ENCODE peak calls at places on chromosomes 11 and 22, in ten cellular contexts. Z, U, N, F, S, J, G, T, W and D are unnamed samples. For H3K9me3, the result is how much of the 10 kb centered on the place peaks cover.

GRCh38 chr11:1298695-1299492 is 10.5 kb downstream of the TOLLIP start:
- ATAC-seq in U (peak), Z (peak), F (peak), N (peak), S (peak), T (peak), W (no peak), G (no peak), J (peak), D (peak)

GRCh38 chr11:126925321-126926093 is 75.1 kb downstream of the KIRREL3 start:
- ATAC-seq in F (no peak), G (no peak), S (peak), Z (no peak), N (no peak), W (no peak), T (no peak), U (no peak), J (no peak), D (no peak)

GRCh38 chr11:119254239-119254638 is 48.1 kb downstream of the CBL start:
- ATAC-seq in W (no peak), T (no peak), F (no peak), Z (no peak), U (no peak), S (no peak), G (no peak), J (no peak), N (no peak), D (no peak)

GRCh38 chr11:85752890-85753581 is 57.9 kb downstream of the SYTL2 start:
- ATAC-seq in G (no peak), U (peak), J (no peak), F (no peak), Z (no peak), S (no peak), N (no peak), T (no peak), W (no peak), D (no peak)

GRCh38 chr11:116396332-116396731 is 376.5 kb downstream of the BUD13 start:
- ATAC-seq in G (no peak), T (no peak), N (no peak), W (no peak), Z (no peak), U (no peak), F (no peak), J (no peak), S (no peak), D (no peak)

GRCh38 chr11:19789245-19789644 is 76.6 kb downstream of the NAV2 start:
- ATAC-seq in S (no peak), T (no peak), W (no peak), J (no peak), F (no peak), N (no peak), Z (no peak), U (no peak), G (no peak), D (no peak)

GRCh38 chr22:38947321-38948112 is 9.9 kb upstream of the APOBEC3A start:
- ATAC-seq in F (no peak), J (no peak), T (no peak), U (no peak), N (no peak), G (peak), S (no peak), W (no peak), Z (no peak), D (no peak)

GRCh38 chr22:28029201-28029948 is 110.3 kb upstream of the PITPNB start:
- ATAC-seq in U (peak), N (peak), W (no peak), T (peak), F (peak), G (no peak), Z (no peak), S (peak), J (no peak), D (peak)

GRCh38 chr11:117121176-117121575 is 22.9 kb upstream of the PAFAH1B2 start:
- ATAC-seq in S (no peak), F (peak), N (no peak), J (no peak), Z (no peak), U (no peak), G (no peak), W (no peak), T (no peak), D (no peak)

GRCh38 chr11:33930317-33931021 is 38.6 kb upstream of the LMO2 start:
- ATAC-seq in U (peak), S (peak), T (peak), W (no peak), F (no peak), G (no peak), J (no peak), N (peak), Z (no peak), D (peak)

GRCh38 chr11:995752-996420 is 40.6 kb downstream of the MUC6 start:
- ATAC-seq in N (no peak), U (no peak), G (peak), T (no peak), J (peak), Z (no peak), F (peak), W (no peak), S (no peak), D (no peak)

GRCh38 chr22:33476716-33477115 is 418.5 kb upstream of the SYN3 start:
- ATAC-seq in F (peak), G (no peak), N (no peak), W (no peak), U (no peak), J (no peak), T (no peak), Z (peak), S (no peak), D (no peak)

GRCh38 chr11:46200537-46201281 is 76.8 kb upstream of the CREB3L1 start:
- ATAC-seq in U (no peak), J (no peak), W (no peak), N (no peak), G (no peak), S (no peak), F (no peak), T (no peak), Z (no peak), D (no peak)

GRCh38 chr11:72328366-72329224 is 84.6 kb upstream of the PHOX2A start:
- ATAC-seq in S (no peak), U (no peak), J (no peak), G (no peak), T (no peak), F (peak), W (peak), N (no peak), Z (no peak), D (no peak)

GRCh38 chr11:33191456-33191855 is 30.2 kb upstream of the CSTF3 start:
- ATAC-seq in N (no peak), U (no peak), Z (no peak), F (peak), G (no peak), T (no peak), J (no peak), W (no peak), S (no peak), D (no peak)

GRCh38 chr11:65279713-65280459 is 18.1 kb downstream of the POLA2 start:
- ATAC-seq in N (no peak), Z (no peak), W (peak), U (peak), T (peak), G (peak), F (peak), J (no peak), S (peak), D (peak)

GRCh38 chr11:115524572-115524971 is 20.4 kb upstream of the CADM1 start:
- ATAC-seq in G (no peak), Z (no peak), F (no peak), S (no peak), J (no peak), T (no peak), U (peak), N (no peak), W (no peak), D (no peak)

GRCh38 chr11:20081336-20081735 is 78.9 kb downstream of the DBX1 start:
- ATAC-seq in S (no peak), N (no peak), T (no peak), W (no peak), Z (no peak), G (no peak), J (no peak), U (no peak), F (no peak), D (no peak)

GRCh38 chr11:2944953-2945756 is 15.9 kb upstream of the PHLDA2 start:
- ATAC-seq in G (no peak), W (no peak), S (peak), Z (no peak), U (peak), N (peak), J (no peak), T (peak), F (peak), D (peak)

GRCh38 chr22:42414565-42415298 is 17.5 kb downstream of the NFAM1 start:
- ATAC-seq in J (peak), Z (peak), T (no peak), F (no peak), U (peak), W (no peak), S (no peak), G (no peak), N (no peak), D (no peak)

GRCh38 chr22:31284756-31285155 is 7.5 kb downstream of the PIK3IP1 start:
- ATAC-seq in N (no peak), G (no peak), F (no peak), J (peak), S (no peak), T (no peak), Z (peak), U (no peak), W (no peak), D (no peak)

GRCh38 chr11:44758996-44759395 is 32.2 kb downstream of the TSPAN18 start:
- ATAC-seq in U (no peak), Z (no peak), W (no peak), G (no peak), N (no peak), F (no peak), S (no peak), J (no peak), T (no peak), D (no peak)

GRCh38 chr11:76857776-76858461 is 2.8 kb upstream of the ACER3 start:
- ATAC-seq in G (no peak), T (no peak), Z (no peak), F (no peak), W (no peak), N (no peak), J (no peak), U (no peak), S (no peak), D (no peak)

GRCh38 chr11:126658306-126659056 is 303.0 kb downstream of the ST3GAL4 start:
- ATAC-seq in Z (no peak), F (no peak), S (no peak), W (no peak), U (peak), T (no peak), G (no peak), J (no peak), N (no peak), D (no peak)

GRCh38 chr22:21849489-21849888 is 18.0 kb downstream of the MAPK1 start:
- ATAC-seq in Z (no peak), U (no peak), N (peak), F (peak), W (no peak), G (no peak), J (peak), S (no peak), T (no peak), D (peak)

GRCh38 chr11:17498058-17498457 is 21.4 kb upstream of the ABCC8 start:
- ATAC-seq in U (peak), J (no peak), N (no peak), T (no peak), S (no peak), Z (no peak), G (no peak), W (peak), F (no peak), D (no peak)

GRCh38 chr11:130068546-130068985 is 1.1 kb upstream of the APLP2 start:
- ATAC-seq in G (no peak), Z (peak), S (no peak), N (no peak), W (no peak), T (no peak), F (no peak), U (peak), J (no peak), D (no peak)

GRCh38 chr22:17554814-17555213 is 8.5 kb upstream of the SLC25A18 start:
- ATAC-seq in J (no peak), T (no peak), N (no peak), G (no peak), U (no peak), W (no peak), F (no peak), S (no peak), Z (no peak), D (no peak)

GRCh38 chr11:117870176-117870952 is 6.1 kb downstream of the FXYD6 start:
- ATAC-seq in W (peak), G (peak), F (no peak), T (peak), S (peak), Z (peak), U (no peak), J (no peak), N (no peak), D (no peak)

GRCh38 chr11:118234833-118235232 is 10.0 kb upstream of the JAML start:
- ATAC-seq in J (no peak), T (no peak), F (no peak), U (no peak), W (no peak), Z (no peak), N (peak), G (no peak), S (no peak), D (no peak)

GRCh38 chr11:37282367-37282766 is 684.3 kb upstream of the RAG2 start:
- ATAC-seq in W (no peak), F (no peak), N (no peak), Z (no peak), T (no peak), U (no peak), G (no peak), S (no peak), J (no peak), D (no peak)

GRCh38 chr22:24434472-24435322 is 7.3 kb downstream of the ADORA2A start:
- ATAC-seq in W (no peak), T (peak), U (peak), S (peak), N (no peak), J (no peak), Z (no peak), F (no peak), G (peak), D (peak)

GRCh38 chr11:78653294-78653909 is 78.7 kb upstream of the NARS2 start:
- ATAC-seq in S (no peak), W (no peak), T (no peak), N (no peak), F (no peak), U (no peak), G (no peak), Z (no peak), J (no peak), D (no peak)

GRCh38 chr11:73475549-73475948 is 99.3 kb downstream of the RELT start:
- ATAC-seq in J (no peak), T (no peak), F (no peak), N (no peak), W (no peak), G (no peak), Z (no peak), S (no peak), U (no peak), D (no peak)

GRCh38 chr22:27474711-27475547 is 326.6 kb downstream of the MN1 start:
- ATAC-seq in U (peak), T (peak), J (no peak), N (no peak), W (peak), F (peak), S (peak), G (no peak), Z (no peak), D (peak)

GRCh38 chr11:36386411-36386810 is 90.3 kb downstream of the PRR5L start:
- ATAC-seq in U (no peak), S (no peak), N (no peak), Z (no peak), J (no peak), F (no peak), T (no peak), G (no peak), W (no peak), D (no peak)

GRCh38 chr11:13249177-13249576 is 28.4 kb upstream of the BMAL1 start:
- ATAC-seq in U (no peak), N (no peak), J (no peak), F (no peak), G (no peak), T (no peak), W (no peak), S (no peak), Z (no peak), D (no peak)

GRCh38 chr11:68439355-68440065 is 21.0 kb upstream of the PPP6R3 start:
- ATAC-seq in J (peak), T (no peak), Z (no peak), G (no peak), S (no peak), W (no peak), F (no peak), N (no peak), U (no peak), D (peak)

GRCh38 chr11:68438658-68439259 is 21.8 kb upstream of the PPP6R3 start:
- ATAC-seq in W (no peak), F (no peak), U (no peak), S (no peak), J (no peak), G (no peak), Z (no peak), T (no peak), N (no peak), D (no peak)

GRCh38 chr11:68436162-68436888 is 24.2 kb upstream of the PPP6R3 start:
- ATAC-seq in F (no peak), G (no peak), T (no peak), J (no peak), W (no peak), Z (no peak), N (no peak), S (no peak), U (no peak), D (no peak)

GRCh38 chr11:68437927-68438657 is 22.5 kb upstream of the PPP6R3 start:
- ATAC-seq in S (no peak), U (no peak), F (no peak), J (no peak), Z (no peak), N (no peak), G (no peak), W (no peak), T (no peak), D (no peak)

GRCh38 chr11:68436985-68437926 is 23.3 kb upstream of the PPP6R3 start:
- ATAC-seq in U (peak), Z (no peak), T (peak), N (peak), F (peak), W (peak), G (no peak), S (peak), J (peak), D (peak)
- TF ChIP-seq CTCF in U (no peak), Z (no peak), T (no peak), N (peak), F (no peak), W (no peak), G (no peak), S (no peak), J (peak), D (no peak)

GRCh38 chr22:40396882-40397281 is 26.5 kb downstream of the SGSM3 start:
- ATAC-seq in N (no peak), F (peak), S (no peak), U (peak), Z (no peak), T (peak), W (no peak), J (no peak), G (no peak), D (no peak)
- TF ChIP-seq POLR2A in N (no peak), F (no peak), S (no peak), U (no peak), Z (no peak), T (no peak), W (no peak), J (no peak), G (no peak), D (no peak)

GRCh38 chr22:49582671-49583070 is 245.0 kb downstream of the BRD1 start:
- ATAC-seq in U (no peak), T (no peak), F (no peak), S (no peak), J (no peak), N (no peak), G (no peak), Z (no peak), W (no peak), D (no peak)
- H3K9me3 ChIP-seq in U (under half), T (under half), F (under half), S (under half), J (under half), N (under half), G (under half), Z (under half), W (under half), D (under half)

DNA sequence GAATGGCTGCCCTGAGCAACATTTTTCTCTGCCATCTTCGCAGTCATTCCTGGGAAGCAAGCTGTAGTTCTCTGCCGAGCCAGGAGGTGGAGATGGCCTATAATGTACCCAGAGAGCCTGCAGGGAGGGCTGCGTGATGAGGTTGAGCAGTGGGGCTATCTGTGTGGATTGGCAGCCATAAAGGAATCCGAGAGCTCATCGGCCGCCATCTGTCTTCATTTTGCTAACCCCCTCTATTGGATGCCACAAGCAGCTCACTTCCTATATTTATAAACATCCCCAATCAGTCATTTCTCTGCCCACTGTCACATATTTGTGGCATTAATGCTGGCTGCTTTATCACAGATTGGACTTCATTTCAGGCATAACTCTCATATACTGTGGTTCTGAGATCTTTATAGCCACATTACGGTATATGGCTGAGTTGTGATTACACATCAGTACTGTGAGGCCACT is 209.5 kb downstream of the NTM start:
- ATAC-seq in S (peak), J (peak), T (no peak), Z (peak), N (no peak), G (peak), U (peak), W (peak), F (peak), D (no peak)
- TF ChIP-seq CTCF in S (peak), J (peak), T (peak), Z (peak), N (no peak), G (peak), U (no peak), W (peak), F (peak), D (peak)